ENCODE peak calls at places on chromosomes 5 and 9, in four cellular contexts. P, T, V and F are unnamed samples.

GRCh38 chr5:152397581-152397980 is 7.5 kb downstream of the NMUR2 start:
- DNase-seq in P (no peak), T (peak; percentile 22), V (no peak), F (no peak)

GRCh38 chr9:110583237-110583636 is 3.7 kb upstream of the SVEP1 start:
- DNase-seq in P (peak; percentile 51), T (no peak), V (no peak), F (no peak)

GRCh38 chr5:94908889-94909480 is 290.5 kb downstream of the SLF1 start:
- DNase-seq in P (peak; percentile 26), T (peak; percentile 39), V (peak; percentile 18), F (no peak)

GRCh38 chr9:131366745-131367401 is 27.0 kb upstream of the PRRC2B start:
- DNase-seq in P (no peak), T (no peak), V (peak; percentile 37), F (peak; percentile 19)

GRCh38 chr9:130343445-130343918 is 77.9 kb downstream of the HMCN2 start:
- DNase-seq in P (no peak), T (no peak), V (peak; percentile 82), F (no peak)

GRCh38 chr9:34519321-34520020 is 3.3 kb downstream of the ENHO start:
- DNase-seq in P (no peak), T (no peak), V (no peak), F (no peak)

GRCh38 chr5:17314907-17315471 is 97.6 kb downstream of the BASP1 start:
- DNase-seq in P (no peak), T (no peak), V (no peak), F (no peak)

GRCh38 chr9:2623046-2623865 is 1.7 kb downstream of the VLDLR start:
- DNase-seq in P (peak; percentile 26), T (peak; percentile 40), V (peak; percentile 46), F (no peak)

GRCh38 chr9:79955300-79955699 is 383.5 kb downstream of the TLE4 start:
- DNase-seq in P (no peak), T (no peak), V (no peak), F (no peak)

GRCh38 chr9:89436963-89437625 is 60.8 kb downstream of the SEMA4D start:
- DNase-seq in P (no peak), T (no peak), V (no peak), F (no peak)

GRCh38 chr5:119338326-119338957 is 17.4 kb upstream of the TNFAIP8 start:
- DNase-seq in P (no peak), T (no peak), V (no peak), F (no peak)

GRCh38 chr5:133412661-133413060 is 199.7 kb downstream of the FSTL4 start:
- DNase-seq in P (no peak), T (no peak), V (no peak), F (no peak)

GRCh38 chr9:75063556-75064305 is 24.2 kb downstream of the NMRK1 start:
- DNase-seq in P (peak; percentile 59), T (no peak), V (no peak), F (no peak)

GRCh38 chr5:127042593-127042992 is 12.2 kb upstream of the MARCHF3 start:
- DNase-seq in P (peak; percentile 21), T (no peak), V (no peak), F (no peak)
- TF ChIP-seq CTCF in P (peak; percentile 10), T (no peak), V (no peak), F (no peak)

GRCh38 chr9:86733929-86734328 is 213.4 kb downstream of the GAS1 start:
- DNase-seq in P (no peak), T (no peak), V (no peak), F (no peak)
- TF ChIP-seq CTCF in P (no peak), T (no peak), V (no peak), F (no peak)

GRCh38 chr5:77066191-77066590 is 20.9 kb downstream of the ZBED3 start:
- DNase-seq in P (no peak), T (no peak), V (no peak), F (no peak)

GRCh38 chr5:77065256-77065655 is 21.8 kb downstream of the ZBED3 start:
- DNase-seq in P (no peak), T (no peak), V (no peak), F (no peak)

GRCh38 chr5:77066823-77067442 is 20.2 kb downstream of the ZBED3 start:
- DNase-seq in P (peak; percentile 85), T (no peak), V (no peak), F (no peak)

GRCh38 chr5:77064040-77064439 is 23.0 kb downstream of the ZBED3 start:
- DNase-seq in P (no peak), T (no peak), V (no peak), F (no peak)
- TF ChIP-seq CTCF in P (no peak), T (no peak), V (no peak), F (no peak)

DNA sequence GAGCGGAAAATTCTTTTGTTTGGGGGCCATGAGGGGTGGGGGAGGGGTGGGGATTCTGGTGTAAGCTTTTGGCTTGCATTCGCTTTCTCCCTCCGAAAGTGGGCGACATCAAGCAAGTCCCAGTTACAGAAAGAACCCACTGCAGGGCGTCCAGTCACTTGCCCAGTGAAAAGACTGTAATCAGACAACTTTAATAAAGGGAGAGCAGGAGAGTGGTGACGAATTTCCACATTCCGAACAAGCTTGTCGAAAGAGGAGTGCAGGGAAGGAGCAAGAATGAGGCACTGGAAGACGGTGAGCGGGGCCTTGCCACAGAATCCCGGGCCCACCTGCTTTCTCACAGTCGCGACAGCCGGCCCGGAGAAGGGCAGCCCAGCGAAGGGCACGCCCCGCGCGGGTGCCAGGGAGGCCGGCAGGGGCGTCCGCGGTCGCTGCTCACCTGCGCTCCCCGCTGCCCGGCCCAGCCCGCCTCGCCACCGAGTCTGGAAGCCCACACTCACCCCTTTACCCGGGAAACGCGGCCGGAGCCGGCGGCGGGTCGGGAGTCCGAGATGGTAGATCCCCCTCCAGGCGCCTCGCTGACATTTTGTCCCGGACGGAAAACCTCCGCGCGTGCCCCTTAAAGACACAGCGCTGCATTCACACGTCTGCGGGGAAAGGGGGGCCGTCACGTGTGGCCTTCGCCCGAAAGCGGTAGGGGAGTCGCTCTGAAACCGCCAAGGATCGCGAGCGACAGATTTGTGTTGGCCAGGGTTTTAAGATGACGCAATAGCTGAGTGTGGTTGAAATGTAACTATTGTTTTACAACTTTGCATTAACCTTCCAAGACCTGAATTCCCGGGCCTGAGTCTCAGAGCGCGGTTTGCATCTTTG is at the start of gene ZBED3:
- DNase-seq in P (peak; percentile 80), T (peak; percentile 70), V (peak; percentile 61), F (no peak)
- TF ChIP-seq CTCF in P (no peak), T (no peak), V (no peak), F (peak; percentile 15)